ENCODE peak calls at places on chromosome 11, in ten cellular contexts. N is stimulated activated CD4-positive, alpha-beta T cell treated with anti-CD3 and anti-CD28 coated beads, Interleukin-12 subunit alpha, Interleukin-12 subunit beta, amount 100 ng/mL, for 4 hours; R is neural crest cell; I is EL; Y is psoas muscle; M is HuH-7.5; O is left ventricle myocardium inferior; X is GM12865; Z is kidney glomerular epithelial cell; U is HEK293T. L is an unnamed sample.

GRCh38 chr11:94175545-94175944 is 46.9 kb downstream of the PANX1 start:
- DNase-seq in N (no peak), R (no peak), I (peak), Y (no peak), M (no peak), O (no peak), X (no peak), Z (peak), U (no peak), L (peak)

GRCh38 chr11:89184021-89184420 is 6.3 kb downstream of the TYR start:
- DNase-seq in N (no peak), R (no peak), I (peak), Y (no peak), M (no peak), O (no peak), X (no peak), Z (no peak), U (no peak), L (no peak)

GRCh38 chr11:19338375-19338774 is 97.6 kb upstream of the E2F8 start:
- DNase-seq in N (no peak), R (no peak), I (no peak), Y (no peak), M (no peak), O (no peak), X (no peak), Z (no peak), U (no peak), L (no peak)

GRCh38 chr11:2570841-2571597 is 126.2 kb downstream of the KCNQ1 start:
- DNase-seq in N (no peak), R (no peak), I (no peak), Y (peak), M (no peak), O (no peak), X (no peak), Z (no peak), U (no peak), L (no peak)

GRCh38 chr11:36157151-36157519 is 132.1 kb downstream of the COMMD9 start:
- DNase-seq in N (no peak), R (no peak), I (no peak), Y (no peak), M (no peak), O (no peak), X (no peak), Z (no peak), U (no peak), L (no peak)

GRCh38 chr11:66489636-66490035 is 9.4 kb downstream of the DPP3 start:
- DNase-seq in N (no peak), R (no peak), I (no peak), Y (no peak), M (no peak), O (no peak), X (no peak), Z (no peak), U (no peak), L (no peak)

GRCh38 chr11:104254347-104254746 is 90.4 kb upstream of the PDGFD start:
- DNase-seq in N (peak), R (peak), I (peak), Y (peak), M (peak), O (no peak), X (peak), Z (no peak), U (peak), L (peak)

GRCh38 chr11:33691051-33691864 is 9.4 kb downstream of the C11orf91 start:
- DNase-seq in N (no peak), R (no peak), I (no peak), Y (no peak), M (no peak), O (no peak), X (no peak), Z (no peak), U (no peak), L (peak)

GRCh38 chr11:2675540-2675939 is 24.3 kb downstream of the KCNQ1OT1 start:
- DNase-seq in N (no peak), R (no peak), I (no peak), Y (no peak), M (no peak), O (no peak), X (no peak), Z (no peak), U (no peak), L (no peak)

GRCh38 chr11:80309301-80309700 is 868.5 kb upstream of the TENM4 start:
- DNase-seq in N (no peak), R (no peak), I (no peak), Y (no peak), M (no peak), O (no peak), X (no peak), Z (no peak), U (no peak), L (no peak)

GRCh38 chr11:123145661-123146060 is 49.4 kb downstream of the CLMP start:
- DNase-seq in N (no peak), R (no peak), I (no peak), Y (no peak), M (no peak), O (no peak), X (no peak), Z (no peak), U (no peak), L (no peak)

GRCh38 chr11:9260182-9261146 is 4.7 kb downstream of the DENND5A start:
- DNase-seq in N (no peak), R (no peak), I (no peak), Y (no peak), M (no peak), O (no peak), X (peak), Z (no peak), U (no peak), L (no peak)

GRCh38 chr11:62394825-62395538 is 23.9 kb upstream of the SCGB1A1 start:
- DNase-seq in N (no peak), R (peak), I (peak), Y (peak), M (peak), O (peak), X (peak), Z (peak), U (peak), L (peak)

GRCh38 chr11:44015624-44016007 is 32.2 kb upstream of the ACCSL start:
- DNase-seq in N (no peak), R (no peak), I (no peak), Y (no peak), M (no peak), O (no peak), X (no peak), Z (no peak), U (no peak), L (no peak)

GRCh38 chr11:6855971-6856542 is 6.8 kb upstream of the OR10A2 start:
- DNase-seq in N (no peak), R (no peak), I (peak), Y (no peak), M (no peak), O (no peak), X (no peak), Z (peak), U (no peak), L (no peak)

GRCh38 chr11:120302001-120302805 is 22.9 kb upstream of the TLCD5 start:
- DNase-seq in N (no peak), R (no peak), I (no peak), Y (no peak), M (no peak), O (no peak), X (no peak), Z (peak), U (no peak), L (no peak)

GRCh38 chr11:110982214-110982613 is 263.3 kb upstream of the POU2AF2 start:
- DNase-seq in N (no peak), R (no peak), I (no peak), Y (no peak), M (no peak), O (no peak), X (no peak), Z (no peak), U (no peak), L (no peak)